ENCODE peak calls at places on chromosomes 3 and 15, in four cellular contexts. One of them, this sample, is unnamed. For H3K36me3 and H3K9me3, the result is how much of the 10 kb centered on the place peaks cover.

GRCh38 chr3:190225186-190225692 is 97.0 kb downstream of the CLDN1 start:
- DNase-seq in tibial nerve: no peak
- DNase-seq in fibroblast of lung: peak
- DNase-seq in CD4-positive, alpha-beta memory T cell: no peak
- DNase-seq in this sample: no peak

GRCh38 chr3:5428607-5429516 is 241.4 kb downstream of the EDEM1 start:
- DNase-seq in tibial nerve: no peak
- DNase-seq in fibroblast of lung: peak
- DNase-seq in CD4-positive, alpha-beta memory T cell: no peak
- DNase-seq in this sample: no peak

GRCh38 chr15:98952381-98952803 is 55.2 kb downstream of the PGPEP1L start:
- DNase-seq in tibial nerve: no peak
- DNase-seq in CD4-positive, alpha-beta memory T cell: no peak
- DNase-seq in fibroblast of lung: peak
- DNase-seq in this sample: no peak

GRCh38 chr15:68542771-68543544 is 35.8 kb upstream of the CORO2B start:
- DNase-seq in tibial nerve: no peak
- DNase-seq in fibroblast of lung: peak
- DNase-seq in CD4-positive, alpha-beta memory T cell: no peak
- DNase-seq in this sample: peak

GRCh38 chr15:66993874-66994696 is 71.3 kb upstream of the SMAD3 start:
- DNase-seq in CD4-positive, alpha-beta memory T cell: no peak
- DNase-seq in fibroblast of lung: no peak
- DNase-seq in tibial nerve: no peak
- DNase-seq in this sample: peak

GRCh38 chr15:67685008-67685599 is 140.2 kb upstream of the SKOR1 start:
- DNase-seq in tibial nerve: no peak
- DNase-seq in CD4-positive, alpha-beta memory T cell: no peak
- DNase-seq in fibroblast of lung: peak
- DNase-seq in this sample: no peak

GRCh38 chr3:109985942-109986555 is 648.7 kb upstream of the DPPA4 start:
- DNase-seq in tibial nerve: no peak
- DNase-seq in fibroblast of lung: no peak
- DNase-seq in CD4-positive, alpha-beta memory T cell: no peak
- DNase-seq in this sample: no peak

GRCh38 chr3:51968175-51968681 is 974 bp upstream of the PCBP4 start:
- DNase-seq in fibroblast of lung: peak
- DNase-seq in tibial nerve: no peak
- DNase-seq in CD4-positive, alpha-beta memory T cell: peak
- DNase-seq in this sample: peak

GRCh38 chr15:70318594-70318993 is 220.9 kb upstream of the TLE3 start:
- DNase-seq in CD4-positive, alpha-beta memory T cell: no peak
- DNase-seq in tibial nerve: no peak
- DNase-seq in fibroblast of lung: peak
- DNase-seq in this sample: no peak

GRCh38 chr3:179146911-179147570 is 1.1 kb upstream of the PIK3CA start:
- DNase-seq in fibroblast of lung: peak
- DNase-seq in CD4-positive, alpha-beta memory T cell: peak
- DNase-seq in tibial nerve: no peak
- DNase-seq in this sample: no peak

GRCh38 chr15:20358066-20358780 is 183.4 kb downstream of the GOLGA6L6 start:
- DNase-seq in tibial nerve: no peak
- DNase-seq in CD4-positive, alpha-beta memory T cell: no peak
- DNase-seq in fibroblast of lung: no peak
- DNase-seq in this sample: no peak

DNA sequence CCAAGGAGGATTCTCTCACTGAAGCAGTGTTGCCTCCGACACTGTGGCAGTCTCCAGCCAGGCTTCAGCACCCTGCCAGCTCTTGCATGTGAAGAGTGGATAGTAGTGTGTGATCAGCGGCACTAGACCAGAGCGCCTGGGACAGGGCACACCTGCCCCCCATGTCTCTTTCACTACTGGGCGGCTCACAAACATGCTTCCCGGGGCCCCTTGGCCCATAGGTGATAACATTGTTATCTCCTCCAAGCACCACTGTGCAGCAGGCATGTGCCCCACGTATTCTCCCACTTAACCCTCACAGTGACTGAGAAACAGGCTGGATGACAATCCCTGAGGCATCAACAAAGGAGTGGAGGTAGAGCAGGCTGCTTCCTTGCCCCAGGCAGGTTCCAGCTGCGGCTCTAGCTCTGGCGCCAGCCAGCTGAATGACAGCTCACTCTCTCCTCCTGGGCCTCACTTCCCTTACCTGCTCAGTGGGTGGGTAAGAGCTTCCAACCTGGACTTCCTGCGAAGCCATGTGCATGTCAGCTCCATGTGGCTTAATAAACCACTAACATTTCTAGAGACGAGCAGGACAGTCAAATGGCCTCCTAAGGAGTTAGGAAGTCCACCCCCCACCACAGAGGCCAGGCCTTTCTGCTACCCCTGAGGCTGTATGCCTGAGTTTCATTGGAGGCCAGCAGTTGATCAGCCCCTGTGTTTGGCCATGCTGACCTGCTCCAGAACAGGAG is 37.8 kb downstream of the KLF13 start:
- DNase-seq in tibial nerve: no peak
- DNase-seq in fibroblast of lung: no peak
- DNase-seq in CD4-positive, alpha-beta memory T cell: peak
- DNase-seq in this sample: no peak
- H3K4me3 ChIP-seq in tibial nerve: no peak
- H3K4me3 ChIP-seq in fibroblast of lung: no peak
- H3K4me3 ChIP-seq in CD4-positive, alpha-beta memory T cell: peak
- H3K4me3 ChIP-seq in this sample: no peak

GRCh38 chr3:45442679-45443214 is 54.4 kb downstream of the LARS2 start:
- DNase-seq in fibroblast of lung: no peak
- DNase-seq in tibial nerve: no peak
- DNase-seq in CD4-positive, alpha-beta memory T cell: no peak
- DNase-seq in this sample: no peak
- H3K36me3 ChIP-seq in fibroblast of lung: under half
- H3K36me3 ChIP-seq in tibial nerve: under half
- H3K36me3 ChIP-seq in CD4-positive, alpha-beta memory T cell: under half
- H3K36me3 ChIP-seq in this sample: under half

DNA sequence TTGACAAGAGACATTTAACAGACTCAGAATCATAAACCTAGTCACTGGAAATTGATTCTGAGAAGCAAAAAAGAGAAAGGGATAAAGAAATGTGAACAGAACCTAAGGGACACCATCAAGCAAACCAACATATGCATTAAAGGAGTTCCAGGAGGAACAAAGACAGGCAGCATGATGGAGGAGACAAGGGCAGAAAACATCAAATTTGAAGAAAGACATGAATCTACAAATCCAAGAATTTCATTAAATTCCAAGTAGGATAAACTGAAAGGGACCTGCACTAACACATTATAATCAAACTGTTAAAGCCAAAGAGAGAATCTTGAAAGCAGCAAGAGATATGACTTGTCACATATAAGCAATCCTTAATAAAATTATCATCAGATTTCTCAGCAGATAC is 122.3 kb downstream of the STT3B start:
- DNase-seq in tibial nerve: no peak
- DNase-seq in fibroblast of lung: no peak
- DNase-seq in CD4-positive, alpha-beta memory T cell: no peak
- DNase-seq in this sample: no peak
- H3K9me3 ChIP-seq in tibial nerve: under half
- H3K9me3 ChIP-seq in fibroblast of lung: under half
- H3K9me3 ChIP-seq in CD4-positive, alpha-beta memory T cell: under half
- H3K9me3 ChIP-seq in this sample: under half

DNA sequence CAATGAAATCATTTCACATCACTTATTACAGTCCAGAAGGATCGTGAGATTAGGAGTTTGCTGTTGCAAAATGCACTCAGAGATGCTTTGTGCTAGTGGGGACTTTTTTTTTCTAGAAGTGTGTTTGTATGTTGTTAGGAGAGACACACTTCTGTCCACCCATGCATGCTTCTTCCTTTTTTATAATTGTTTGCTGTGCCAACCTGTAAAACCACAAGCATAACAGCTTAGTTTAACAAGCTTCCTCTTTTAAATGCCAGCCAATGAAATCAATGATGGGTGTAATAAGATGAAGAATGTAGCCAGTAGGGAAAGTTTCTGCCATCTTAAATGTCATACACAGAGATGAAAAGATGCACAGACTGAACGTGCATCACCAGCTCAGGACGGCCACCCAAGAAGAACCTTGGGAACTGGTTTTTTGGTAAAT is 305.6 kb upstream of the STT3B start:
- DNase-seq in tibial nerve: no peak
- DNase-seq in fibroblast of lung: no peak
- DNase-seq in CD4-positive, alpha-beta memory T cell: peak
- DNase-seq in this sample: no peak
- H3K4me3 ChIP-seq in tibial nerve: no peak
- H3K4me3 ChIP-seq in fibroblast of lung: no peak
- H3K4me3 ChIP-seq in CD4-positive, alpha-beta memory T cell: no peak
- H3K4me3 ChIP-seq in this sample: no peak

DNA sequence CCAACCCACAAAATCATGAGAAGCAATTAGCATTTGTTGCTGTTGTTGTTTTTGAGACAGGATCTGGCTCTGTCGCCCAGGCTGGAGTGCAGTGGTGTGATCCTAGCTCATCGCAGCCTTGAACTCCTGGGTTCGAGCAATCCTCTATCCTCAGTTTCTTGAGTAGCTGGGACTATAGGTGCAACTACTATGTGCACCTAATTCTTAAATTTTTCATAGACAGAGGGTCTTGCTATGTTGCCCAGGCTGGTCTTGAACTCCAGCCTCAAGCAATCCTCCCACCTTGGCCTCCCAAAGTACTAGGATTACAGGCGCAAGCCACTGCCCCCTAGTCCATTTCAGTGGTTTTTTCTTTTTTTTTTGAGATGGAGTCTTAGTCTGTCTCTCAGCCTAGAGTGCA is 18.3 kb downstream of the PARP16 start:
- DNase-seq in CD4-positive, alpha-beta memory T cell: no peak
- DNase-seq in fibroblast of lung: no peak
- DNase-seq in tibial nerve: no peak
- DNase-seq in this sample: no peak
- H3K36me3 ChIP-seq in CD4-positive, alpha-beta memory T cell: under half
- H3K36me3 ChIP-seq in fibroblast of lung: under half
- H3K36me3 ChIP-seq in tibial nerve: half or more
- H3K36me3 ChIP-seq in this sample: under half

GRCh38 chr15:25220834-25221233 is 218.0 kb downstream of the UBE3A start:
- DNase-seq in CD4-positive, alpha-beta memory T cell: no peak
- DNase-seq in tibial nerve: no peak
- DNase-seq in fibroblast of lung: no peak
- DNase-seq in this sample: no peak

GRCh38 chr15:25230442-25230841 is 208.4 kb downstream of the UBE3A start:
- DNase-seq in CD4-positive, alpha-beta memory T cell: no peak
- DNase-seq in fibroblast of lung: no peak
- DNase-seq in tibial nerve: no peak
- DNase-seq in this sample: no peak

GRCh38 chr15:25228261-25228660 is 210.6 kb downstream of the UBE3A start:
- DNase-seq in tibial nerve: no peak
- DNase-seq in CD4-positive, alpha-beta memory T cell: no peak
- DNase-seq in fibroblast of lung: no peak
- DNase-seq in this sample: no peak

GRCh38 chr15:25224396-25224795 is 214.4 kb downstream of the UBE3A start:
- DNase-seq in tibial nerve: no peak
- DNase-seq in fibroblast of lung: no peak
- DNase-seq in CD4-positive, alpha-beta memory T cell: no peak
- DNase-seq in this sample: no peak

GRCh38 chr15:25226360-25226759 is 212.5 kb downstream of the UBE3A start:
- DNase-seq in CD4-positive, alpha-beta memory T cell: no peak
- DNase-seq in fibroblast of lung: no peak
- DNase-seq in tibial nerve: no peak
- DNase-seq in this sample: no peak
- H3K9me3 ChIP-seq in CD4-positive, alpha-beta memory T cell: under half
- H3K9me3 ChIP-seq in fibroblast of lung: under half
- H3K9me3 ChIP-seq in tibial nerve: under half
- H3K9me3 ChIP-seq in this sample: under half

GRCh38 chr3:41431386-41431785 is 232.1 kb downstream of the CTNNB1 start:
- DNase-seq in CD4-positive, alpha-beta memory T cell: no peak
- DNase-seq in tibial nerve: no peak
- DNase-seq in fibroblast of lung: peak
- DNase-seq in this sample: no peak

GRCh38 chr3:41430886-41431285 is 231.6 kb downstream of the CTNNB1 start:
- DNase-seq in CD4-positive, alpha-beta memory T cell: no peak
- DNase-seq in tibial nerve: no peak
- DNase-seq in fibroblast of lung: no peak
- DNase-seq in this sample: no peak

GRCh38 chr3:41434781-41435180 is 235.5 kb downstream of the CTNNB1 start:
- DNase-seq in CD4-positive, alpha-beta memory T cell: no peak
- DNase-seq in fibroblast of lung: peak
- DNase-seq in tibial nerve: no peak
- DNase-seq in this sample: no peak
- H3K4me3 ChIP-seq in CD4-positive, alpha-beta memory T cell: no peak
- H3K4me3 ChIP-seq in fibroblast of lung: no peak
- H3K4me3 ChIP-seq in tibial nerve: no peak
- H3K4me3 ChIP-seq in this sample: no peak

GRCh38 chr15:62752687-62753517 is 289.6 kb upstream of the TPM1 start:
- DNase-seq in tibial nerve: no peak
- DNase-seq in fibroblast of lung: peak
- DNase-seq in CD4-positive, alpha-beta memory T cell: no peak
- DNase-seq in this sample: no peak
- H3K36me3 ChIP-seq in tibial nerve: half or more
- H3K36me3 ChIP-seq in fibroblast of lung: under half
- H3K36me3 ChIP-seq in CD4-positive, alpha-beta memory T cell: under half
- H3K36me3 ChIP-seq in this sample: under half

GRCh38 chr15:22240951-22241350 is 160.6 kb downstream of the OR4M2 start:
- DNase-seq in fibroblast of lung: no peak
- DNase-seq in tibial nerve: no peak
- DNase-seq in CD4-positive, alpha-beta memory T cell: no peak
- DNase-seq in this sample: no peak
- H3K9me3 ChIP-seq in fibroblast of lung: under half
- H3K9me3 ChIP-seq in tibial nerve: under half
- H3K9me3 ChIP-seq in CD4-positive, alpha-beta memory T cell: under half
- H3K9me3 ChIP-seq in this sample: under half

DNA sequence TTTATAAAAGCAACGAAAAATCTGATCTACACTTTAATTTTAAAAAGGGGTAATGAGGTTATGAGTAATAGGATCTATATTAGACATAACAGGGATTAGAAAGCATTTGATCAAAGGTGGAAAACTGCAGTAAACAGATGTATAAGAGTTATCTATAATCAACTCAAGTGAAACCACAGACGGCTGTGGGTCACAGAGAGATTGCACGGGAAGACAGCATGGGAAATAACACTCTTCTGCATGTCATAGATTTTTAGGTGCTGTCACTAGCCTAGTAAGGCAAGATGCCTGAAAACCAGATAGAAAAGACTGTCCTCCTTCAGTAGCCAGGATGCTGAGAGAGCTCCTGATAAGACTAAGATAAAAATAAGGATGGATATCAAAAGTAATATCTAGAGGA is 1.8 kb downstream of the LYSMD2 start:
- DNase-seq in fibroblast of lung: no peak
- DNase-seq in tibial nerve: no peak
- DNase-seq in CD4-positive, alpha-beta memory T cell: peak
- DNase-seq in this sample: no peak
- H3K4me3 ChIP-seq in fibroblast of lung: no peak
- H3K4me3 ChIP-seq in tibial nerve: no peak
- H3K4me3 ChIP-seq in CD4-positive, alpha-beta memory T cell: peak
- H3K4me3 ChIP-seq in this sample: no peak

This sample was measured in MG63.